ENCODE peak calls at places on chromosomes 2 and 18, in four cellular contexts. W is left lung; H is psoas muscle; J is CD8-positive, alpha-beta T cell. C is an unnamed sample. For H3K4me1, the result is how much of the 10 kb centered on the place peaks cover.

GRCh38 chr2:27730249-27730648 is 41.3 kb upstream of the MRPL33 start:
- DNase-seq in W (no peak), H (no peak), J (no peak), C (no peak)

GRCh38 chr18:48320639-48320945 is 88.6 kb downstream of the ZBTB7C start:
- DNase-seq in W (no peak), H (no peak), J (no peak), C (no peak)

GRCh38 chr2:237060518-237061312 is 25.0 kb upstream of the COPS8 start:
- DNase-seq in W (no peak), H (no peak), J (no peak), C (peak)

GRCh38 chr2:133139847-133140533 is 428.3 kb downstream of the NCKAP5 start:
- DNase-seq in W (no peak), H (no peak), J (no peak), C (no peak)

GRCh38 chr2:30148850-30149249 is 2.0 kb downstream of the YPEL5 start:
- DNase-seq in W (no peak), H (no peak), J (no peak), C (no peak)

GRCh38 chr2:36705326-36706020 is 9.0 kb downstream of the VIT start:
- DNase-seq in W (no peak), H (peak), J (no peak), C (no peak)

GRCh38 chr2:39603436-39603835 is 62.3 kb upstream of the TMEM178A start:
- DNase-seq in W (no peak), H (no peak), J (no peak), C (no peak)

GRCh38 chr2:191935247-191935646 is 88.4 kb upstream of the CAVIN2 start:
- DNase-seq in W (no peak), H (no peak), J (no peak), C (no peak)

GRCh38 chr2:43158259-43158880 is 68.0 kb downstream of the ZFP36L2 start:
- DNase-seq in W (peak), H (peak), J (peak), C (peak)

GRCh38 chr2:153641046-153641445 is 162.5 kb upstream of the RPRM start:
- DNase-seq in W (no peak), H (no peak), J (no peak), C (no peak)

GRCh38 chr2:64203131-64204005 is 59.1 kb upstream of the PELI1 start:
- DNase-seq in W (no peak), H (no peak), J (no peak), C (no peak)

GRCh38 chr2:114442545-114442944 is at the start of gene DPP10:
- DNase-seq in W (no peak), H (no peak), J (no peak), C (no peak)

GRCh38 chr2:58428553-58429284 is 187.6 kb upstream of the FANCL start:
- DNase-seq in W (peak), H (no peak), J (no peak), C (no peak)

GRCh38 chr18:45588831-45589558 is 26.3 kb upstream of the SLC14A2 start:
- DNase-seq in W (no peak), H (no peak), J (no peak), C (no peak)

GRCh38 chr2:4930704-4931103 is 761.5 kb upstream of the SOX11 start:
- DNase-seq in W (no peak), H (no peak), J (no peak), C (no peak)

GRCh38 chr18:80033181-80034067 is 810 bp upstream of the RBFA start:
- DNase-seq in W (peak), H (no peak), J (no peak), C (peak)

GRCh38 chr2:45836740-45837139 is 185.3 kb downstream of the PRKCE start:
- DNase-seq in W (no peak), H (no peak), J (no peak), C (no peak)

GRCh38 chr2:4247796-4248195 is 544.4 kb downstream of the DCDC2C start:
- DNase-seq in W (no peak), H (no peak), J (no peak), C (no peak)

GRCh38 chr2:201130524-201131186 is 14.7 kb downstream of the CFLAR start:
- DNase-seq in W (no peak), H (no peak), J (peak), C (no peak)

GRCh38 chr2:56099967-56100366 is 83.8 kb upstream of the CCDC85A start:
- DNase-seq in W (no peak), H (no peak), J (no peak), C (no peak)

GRCh38 chr2:207133493-207133861 is 32.3 kb downstream of the KLF7 start:
- DNase-seq in W (no peak), H (no peak), J (no peak), C (no peak)

GRCh38 chr18:35890323-35890722 is 82.2 kb upstream of the RMP24 start:
- DNase-seq in W (no peak), H (no peak), J (no peak), C (no peak)

GRCh38 chr2:260507-261161 is 3.2 kb downstream of the SH3YL1 start:
- DNase-seq in W (no peak), H (no peak), J (no peak), C (no peak)

GRCh38 chr18:23943104-23943503 is 71.5 kb upstream of the TTC39C start:
- DNase-seq in W (no peak), H (no peak), J (no peak), C (no peak)

GRCh38 chr18:32289480-32290075 is 99.7 kb downstream of the MEP1B start:
- DNase-seq in W (no peak), H (no peak), J (no peak), C (peak)

GRCh38 chr2:85326946-85327756 is 638 bp downstream of the TGOLN2 start:
- DNase-seq in W (no peak), H (peak), J (peak), C (peak)

GRCh38 chr2:61443342-61444041 is 27.4 kb downstream of the USP34 start:
- DNase-seq in W (no peak), H (no peak), J (no peak), C (no peak)

GRCh38 chr2:38601061-38601460 is 1.7 kb downstream of the HNRNPLL start:
- DNase-seq in W (no peak), H (no peak), J (no peak), C (no peak)

GRCh38 chr2:107062173-107062572 is 176.2 kb upstream of the ST6GAL2 start:
- DNase-seq in W (no peak), H (no peak), J (no peak), C (no peak)

GRCh38 chr2:20620696-20621365 is 30.1 kb downstream of the HS1BP3 start:
- DNase-seq in W (peak), H (peak), J (no peak), C (peak)

DNA sequence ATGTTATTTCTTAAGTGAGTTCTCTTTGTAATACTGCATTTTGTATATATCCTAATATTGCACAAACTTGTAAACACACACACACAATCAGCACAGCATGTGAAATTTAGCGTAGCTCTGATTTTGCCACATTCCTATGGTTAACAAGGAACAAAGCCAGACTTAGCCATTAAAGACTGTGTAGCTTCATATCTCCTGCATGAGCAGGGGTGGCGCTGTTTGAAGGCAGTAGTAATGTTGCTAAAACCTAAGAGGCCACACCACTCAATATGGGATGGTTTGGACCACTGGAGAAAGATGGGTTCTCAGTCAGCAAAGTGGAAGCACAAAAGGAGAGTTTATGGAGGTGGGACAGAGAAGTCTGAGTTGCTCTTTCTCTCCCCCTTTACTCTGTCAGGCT is 61.1 kb upstream of the RND3 start:
- DNase-seq in W (no peak), H (no peak), J (no peak), C (no peak)
- TF ChIP-seq CTCF in W (no peak), H (no peak), J (no peak), C (no peak)

GRCh38 chr2:69755862-69756467 is 14.0 kb downstream of the ANXA4 start:
- DNase-seq in W (no peak), H (no peak), J (no peak), C (peak)

GRCh38 chr2:69750246-69750645 is 8.3 kb downstream of the ANXA4 start:
- DNase-seq in W (no peak), H (no peak), J (no peak), C (no peak)

GRCh38 chr2:69753659-69754350 is 11.9 kb downstream of the ANXA4 start:
- DNase-seq in W (no peak), H (no peak), J (no peak), C (no peak)

DNA sequence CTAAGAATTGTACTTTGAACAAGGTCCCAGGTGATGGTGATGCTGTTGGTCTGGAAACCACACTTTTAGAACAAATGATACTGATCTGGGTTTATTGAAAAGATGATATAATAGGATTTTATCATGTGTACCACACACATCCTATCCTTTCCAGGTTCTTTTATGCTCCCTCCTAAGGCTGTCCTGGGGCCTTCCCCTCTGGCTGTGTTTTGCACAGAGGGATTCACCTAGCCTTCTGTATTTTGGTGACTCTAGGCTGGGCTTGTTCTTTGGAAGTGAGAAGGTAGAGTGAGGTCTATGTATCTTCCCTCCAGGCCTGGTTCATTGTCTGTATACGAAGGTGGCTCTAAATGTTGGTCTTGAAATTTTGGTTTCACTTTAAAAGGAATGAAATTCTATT is 12.7 kb downstream of the ANXA4 start:
- DNase-seq in W (no peak), H (no peak), J (no peak), C (no peak)
- H3K4me1 ChIP-seq in W (half or more), H (under half), J (under half), C (under half)

GRCh38 chr2:130252880-130253645 is 54.8 kb upstream of the TUBA3E start:
- DNase-seq in W (peak), H (no peak), J (no peak), C (no peak)
- H3K4me3 ChIP-seq in W (no peak), H (peak), J (no peak), C (peak)

DNA sequence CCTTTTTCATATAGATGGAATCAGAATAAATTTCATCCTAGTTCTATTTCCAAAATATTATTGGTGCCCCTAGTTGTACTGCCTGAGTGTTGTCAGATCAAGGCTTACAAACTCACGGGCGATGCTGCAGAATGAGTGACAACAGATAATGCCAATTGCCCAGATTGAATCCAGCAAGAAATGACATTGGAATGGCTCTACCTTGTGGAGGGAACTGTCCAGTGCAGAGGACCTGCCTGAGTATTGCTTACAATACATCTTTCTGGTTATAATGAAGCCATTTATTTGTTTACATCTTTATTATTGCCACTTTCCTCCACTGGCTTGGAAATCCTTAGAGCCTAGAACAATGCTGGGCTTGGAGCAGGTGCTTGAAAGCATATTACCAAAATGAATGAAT is 7.8 kb upstream of the IL1R2 start:
- DNase-seq in W (no peak), H (no peak), J (no peak), C (no peak)
- TF ChIP-seq CTCF in W (no peak), H (no peak), J (no peak), C (peak)

C was measured in tibial artery.